ENCODE peak calls at places on chromosome 3, in five cellular contexts. B is BJ, D is fibroblast of villous mesenchyme, S is spleen, V is ascending aorta. O is an unnamed sample.
A peak's percentile ranks its signal among the peaks of the same experiment; 100 is the strongest.

GRCh38 chr3:185823280-185824044 is 1.4 kb downstream of the IGF2BP2 start:
- DNase-seq in S (peak; percentile 82), D (peak; percentile 62), V (no peak), B (no peak), O (no peak)

GRCh38 chr3:12954891-12955650 is 113.7 kb upstream of the RPL32 start:
- DNase-seq in D (peak; percentile 25), V (peak; percentile 90), B (no peak), S (peak; percentile 94), O (no peak)

GRCh38 chr3:15638891-15639262 is 37.3 kb downstream of the BTD start:
- DNase-seq in S (no peak), B (no peak), V (no peak), D (no peak), O (no peak)

GRCh38 chr3:159856496-159857098 is 132.0 kb upstream of the IL12A start:
- DNase-seq in D (no peak), V (no peak), B (no peak), S (no peak), O (no peak)

GRCh38 chr3:158842946-158843345 is 41.1 kb downstream of the MFSD1 start:
- DNase-seq in B (no peak), S (no peak), D (peak; percentile 18), V (no peak), O (no peak)

GRCh38 chr3:129324855-129325254 is 46.2 kb downstream of the HMCES start:
- DNase-seq in B (no peak), V (no peak), D (no peak), S (peak; percentile 41), O (no peak)

GRCh38 chr3:194313642-194314430 is 37.3 kb downstream of the CPN2 start:
- DNase-seq in S (peak; percentile 74), V (no peak), B (no peak), D (no peak), O (no peak)

GRCh38 chr3:114093596-114093995 is 37.1 kb downstream of the QTRT2 start:
- DNase-seq in S (no peak), D (peak; percentile 47), B (no peak), V (no peak), O (peak; percentile 72)

GRCh38 chr3:117666827-117667226 is 957.2 kb downstream of the TUSC7 start:
- DNase-seq in V (no peak), S (no peak), B (no peak), D (no peak), O (no peak)

GRCh38 chr3:194270627-194271458 is 80.3 kb downstream of the CPN2 start:
- DNase-seq in B (no peak), S (peak; percentile 90), D (peak; percentile 86), V (peak; percentile 89), O (no peak)

GRCh38 chr3:32818431-32819085 is 761 bp downstream of the TRIM71 start:
- DNase-seq in V (no peak), S (no peak), B (no peak), D (no peak), O (no peak)

GRCh38 chr3:133854264-133854663 is 41.4 kb downstream of the RAB6B start:
- DNase-seq in B (no peak), D (no peak), S (no peak), V (no peak), O (no peak)

DNA sequence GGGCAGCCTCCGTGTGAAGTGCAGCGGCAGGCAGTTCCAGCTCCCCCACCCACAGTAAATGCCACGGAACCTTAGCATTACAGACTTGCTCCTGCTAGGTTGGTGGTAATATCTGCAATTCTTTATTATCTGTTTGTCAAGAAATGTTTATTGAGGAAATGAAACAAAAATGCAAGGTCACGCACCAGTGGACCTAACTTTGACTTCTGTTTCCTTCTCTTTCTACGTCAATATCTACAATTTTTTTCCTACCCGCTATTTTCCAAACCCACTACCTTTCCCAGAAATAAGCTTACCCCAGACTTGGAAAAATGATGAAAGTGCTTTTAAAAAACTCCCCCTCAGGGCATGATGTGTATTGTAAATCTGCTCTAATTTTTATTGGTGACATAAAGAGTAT is 18.9 kb downstream of the ILDR1 start:
- DNase-seq in S (no peak), B (no peak), D (peak; percentile 44), V (no peak), O (no peak)
- H3K4me3 ChIP-seq in S (peak overlapping the region; percentile 20), B (no peak overlapping the region), D (no peak overlapping the region), V (no peak overlapping the region), O (no peak overlapping the region)

GRCh38 chr3:197023998-197024651 is 5.5 kb downstream of the MELTF start:
- DNase-seq in V (no peak), B (no peak), D (no peak), S (no peak), O (no peak)
- H3K4me3 ChIP-seq in V (no peak overlapping the region), B (no peak overlapping the region), D (no peak overlapping the region), S (peak overlapping the region; percentile 17), O (no peak overlapping the region)

GRCh38 chr3:54632281-54632665 is 295.6 kb downstream of the LRTM1 start:
- DNase-seq in D (no peak), S (no peak), V (no peak), B (no peak), O (no peak)

GRCh38 chr3:54631507-54632280 is 296.2 kb downstream of the LRTM1 start:
- DNase-seq in V (no peak), B (no peak), D (no peak), S (no peak), O (no peak)

GRCh38 chr3:54632834-54633233 is 295.0 kb downstream of the LRTM1 start:
- DNase-seq in S (no peak), V (no peak), D (no peak), B (no peak), O (no peak)

GRCh38 chr3:54628888-54629368 is 298.9 kb downstream of the LRTM1 start:
- DNase-seq in V (no peak), B (no peak), D (no peak), S (no peak), O (no peak)

GRCh38 chr3:54630111-54630623 is 297.7 kb downstream of the LRTM1 start:
- DNase-seq in S (no peak), V (no peak), D (no peak), B (no peak), O (no peak)
- H3K4me3 ChIP-seq in S (no peak overlapping the region), V (no peak overlapping the region), D (no peak overlapping the region), B (no peak overlapping the region), O (no peak overlapping the region)

DNA sequence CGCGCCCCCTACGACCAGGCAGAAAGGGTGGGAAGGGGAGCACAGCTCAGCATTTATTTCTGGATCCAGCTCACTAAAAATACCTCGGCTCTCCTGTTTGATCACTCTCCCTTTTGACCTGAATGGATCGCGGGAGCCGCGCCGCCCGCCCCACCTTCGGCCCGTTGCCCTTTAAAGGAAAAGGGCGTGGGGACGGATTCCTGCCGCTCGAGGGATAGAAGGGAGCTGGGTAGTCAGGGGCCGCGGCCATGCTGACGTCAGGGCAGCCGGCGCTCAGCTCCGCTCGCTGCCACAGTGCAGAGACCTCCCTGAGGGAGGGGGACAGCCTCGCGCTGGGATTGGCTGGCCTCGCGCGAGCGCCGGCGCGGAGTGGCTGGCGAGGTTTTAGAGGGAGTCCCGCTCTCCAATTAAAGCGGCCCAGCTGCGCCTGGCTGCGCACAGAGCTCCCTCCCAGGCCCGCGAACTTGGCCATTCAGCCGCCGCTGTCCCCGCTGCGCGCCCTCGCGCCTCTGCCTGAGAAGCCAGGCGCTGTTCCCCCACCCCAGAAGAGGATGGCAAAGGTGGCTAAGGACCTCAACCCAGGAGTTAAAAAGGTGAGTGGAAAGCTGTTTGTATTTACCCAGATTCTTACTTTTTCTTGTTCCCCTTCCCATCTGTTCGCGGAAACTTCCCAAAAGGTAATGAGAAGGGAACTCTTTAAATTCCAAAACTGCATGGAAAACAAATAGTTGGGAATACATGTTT is at the start of gene LMCD1:
- DNase-seq in D (peak; percentile 97), B (peak; percentile 87), V (peak; percentile 88), S (peak; percentile 94), O (peak; percentile 84)
- H3K4me3 ChIP-seq in D (peak within 1 kb of the TSS; percentile 73), B (peak within 1 kb of the TSS; percentile 52), V (peak within 1 kb of the TSS; percentile 71), S (peak within 1 kb of the TSS; percentile 51), O (peak within 1 kb of the TSS; percentile 49)

GRCh38 chr3:43104786-43105185 is 1.1 kb downstream of the POMGNT2 start:
- DNase-seq in V (no peak), B (no peak), D (peak; percentile 9), S (no peak), O (no peak)
- H3K4me3 ChIP-seq in V (peak overlapping the region; percentile 76), B (peak overlapping the region; percentile 86), D (peak overlapping the region; percentile 67), S (peak overlapping the region; percentile 79), O (peak overlapping the region; percentile 52)

DNA sequence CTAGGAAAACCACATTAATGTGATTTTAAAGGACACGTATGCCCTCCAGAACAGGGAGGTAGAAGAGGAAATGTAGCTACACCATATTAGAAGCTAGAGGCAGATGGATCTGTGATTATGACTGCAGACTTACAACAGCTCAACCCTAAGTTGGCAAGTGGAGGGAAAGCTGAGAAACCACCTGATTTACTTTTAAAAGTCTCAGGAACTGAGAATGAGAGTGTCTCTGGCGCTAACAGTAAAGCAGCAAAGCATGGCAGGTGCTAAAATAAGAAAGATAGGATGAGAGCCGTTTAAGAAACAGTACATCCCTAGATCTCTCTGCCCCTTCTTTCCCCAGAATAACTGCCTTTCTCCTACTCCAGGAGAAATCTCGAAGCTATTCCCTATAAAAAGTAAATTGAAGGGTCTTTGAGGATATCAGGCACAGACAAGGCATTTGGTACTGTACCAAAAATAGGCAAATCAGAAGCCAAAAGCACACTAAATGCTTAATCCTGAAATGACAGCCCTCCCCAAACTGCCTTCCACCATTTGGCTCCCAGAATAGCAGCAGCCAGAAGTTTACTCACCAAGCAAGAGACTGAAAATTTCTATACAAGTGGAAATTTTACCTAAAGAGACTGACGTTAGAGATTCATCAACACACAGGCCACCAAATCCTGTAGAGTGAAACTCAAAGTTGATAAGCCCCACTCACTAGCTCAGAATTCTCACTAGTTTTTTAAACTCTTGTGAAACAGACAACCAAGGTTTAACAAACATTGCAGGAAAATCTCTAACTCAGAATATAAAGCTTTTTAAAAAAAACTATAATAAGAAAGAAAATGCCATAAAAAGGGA is 34.3 kb upstream of the PARP14 start:
- DNase-seq in V (no peak), S (no peak), B (no peak), D (no peak), O (no peak)
- H3K4me3 ChIP-seq in V (no peak overlapping the region), S (no peak overlapping the region), B (no peak overlapping the region), D (no peak overlapping the region), O (no peak overlapping the region)